ENCODE peak calls at places on chromosomes 6 and 20, in four cellular contexts. R is GM12891, O is HL-60, E is GM12878. B is an unnamed sample.

GRCh38 chr20:5127204-5127858 is 523 bp downstream of the CDS2 start:
- DNase-seq in R (peak), O (peak), E (peak), B (peak)

GRCh38 chr20:23626040-23626620 is 11.6 kb downstream of the CST3 start:
- DNase-seq in E (no peak), O (no peak), R (no peak), B (peak)

GRCh38 chr20:17505664-17506517 is 25.3 kb downstream of the BFSP1 start:
- DNase-seq in R (no peak), E (no peak), O (no peak), B (peak)

GRCh38 chr20:63747622-63748355 is 8.2 kb downstream of the SLC2A4RG start:
- DNase-seq in E (no peak), O (no peak), R (no peak), B (no peak)

GRCh38 chr20:45701873-45702272 is at the start of gene WFDC13:
- DNase-seq in E (no peak), R (no peak), O (no peak), B (no peak)

GRCh38 chr6:144678844-144679243 is 393.7 kb downstream of the UTRN start:
- DNase-seq in E (no peak), O (no peak), R (no peak), B (no peak)

GRCh38 chr6:111951439-111952140 is 78.3 kb upstream of the FYN start:
- DNase-seq in O (no peak), R (no peak), E (no peak), B (no peak)

GRCh38 chr6:132813173-132813856 is 1.1 kb upstream of the RPS12 start:
- DNase-seq in E (no peak), O (peak), R (no peak), B (peak)

GRCh38 chr20:8534368-8534767 is 402.3 kb downstream of the PLCB1 start:
- DNase-seq in O (no peak), E (no peak), R (no peak), B (no peak)

GRCh38 chr6:30926644-30927043 is 5.3 kb downstream of the SFTA2 start:
- DNase-seq in R (no peak), O (no peak), E (no peak), B (no peak)

GRCh38 chr6:53796791-53797190 is 2.0 kb downstream of the LRRC1 start:
- DNase-seq in R (no peak), E (no peak), O (no peak), B (no peak)

GRCh38 chr6:141326426-141326825 is 806.3 kb upstream of the GJE1 start:
- DNase-seq in O (no peak), R (no peak), E (no peak), B (no peak)

GRCh38 chr20:64136004-64136710 is 28.1 kb upstream of the MYT1 start:
- DNase-seq in O (no peak), E (no peak), R (no peak), B (no peak)

GRCh38 chr20:13348301-13349239 is 127.5 kb downstream of the ISM1 start:
- DNase-seq in O (no peak), E (no peak), R (no peak), B (no peak)

GRCh38 chr6:136549359-136550044 is 720 bp downstream of the MAP7 start:
- DNase-seq in O (no peak), E (no peak), R (no peak), B (peak)

GRCh38 chr6:31083742-31084354 is 28.5 kb downstream of the C6orf15 start:
- DNase-seq in E (no peak), O (peak), R (no peak), B (peak)

GRCh38 chr6:11218477-11218826 is 14.0 kb downstream of the NEDD9 start:
- DNase-seq in O (no peak), E (no peak), R (no peak), B (no peak)

GRCh38 chr20:3765171-3765887 is 2.2 kb downstream of the ADISSP start:
- DNase-seq in R (no peak), E (no peak), O (no peak), B (no peak)

GRCh38 chr6:101847690-101848089 is 454.2 kb downstream of the GRIK2 start:
- DNase-seq in O (no peak), E (no peak), R (no peak), B (no peak)

GRCh38 chr6:166485651-166486535 is 100.6 kb downstream of the RAMACL start:
- DNase-seq in O (no peak), R (no peak), E (no peak), B (no peak)

GRCh38 chr6:131694832-131695426 is 6.3 kb downstream of the OR2A4 start:
- DNase-seq in E (no peak), R (peak), O (peak), B (peak)

GRCh38 chr6:126341126-126341525 is 1.2 kb downstream of the CENPW start:
- DNase-seq in E (no peak), R (no peak), O (no peak), B (no peak)

GRCh38 chr6:128174724-128175123 is 273.9 kb upstream of the THEMIS start:
- DNase-seq in R (no peak), E (no peak), O (no peak), B (no peak)

GRCh38 chr6:156869986-156870398 is 92.8 kb downstream of the ARID1B start:
- DNase-seq in R (no peak), E (no peak), O (no peak), B (no peak)

GRCh38 chr6:26017567-26017966 is 55.0 kb downstream of the TRIM38 start:
- DNase-seq in E (no peak), O (no peak), R (no peak), B (no peak)

GRCh38 chr6:39681566-39682250 is 43.5 kb downstream of the KIF6 start:
- DNase-seq in R (no peak), O (no peak), E (no peak), B (no peak)

GRCh38 chr6:105926318-105926717 is 159.8 kb upstream of the PRDM1 start:
- DNase-seq in E (no peak), O (no peak), R (no peak), B (no peak)

GRCh38 chr6:124433369-124434064 is 528.7 kb upstream of the RNF217 start:
- DNase-seq in O (no peak), R (no peak), E (no peak), B (no peak)

GRCh38 chr20:21437248-21437647 is 39.9 kb upstream of the NKX2-4 start:
- DNase-seq in O (no peak), E (no peak), R (no peak), B (no peak)

GRCh38 chr6:132814716-132815570 is 574 bp downstream of the RPS12 start:
- DNase-seq in O (no peak), E (no peak), R (no peak), B (no peak)

GRCh38 chr6:53869964-53870363 is 75.2 kb downstream of the LRRC1 start:
- DNase-seq in E (no peak), O (no peak), R (no peak), B (no peak)

GRCh38 chr6:21321076-21321475 is 272.5 kb upstream of the SOX4 start:
- DNase-seq in R (no peak), O (no peak), E (no peak), B (no peak)

GRCh38 chr6:146312606-146313005 is 231.0 kb upstream of the RAB32 start:
- DNase-seq in E (no peak), R (no peak), O (no peak), B (no peak)

GRCh38 chr6:151412905-151413304 is 21.5 kb upstream of the ZBTB2 start:
- DNase-seq in R (no peak), E (no peak), O (no peak), B (no peak)

GRCh38 chr6:169326067-169326799 is 72.6 kb upstream of the THBS2 start:
- DNase-seq in O (peak), E (no peak), R (no peak), B (peak)

GRCh38 chr20:47574616-47575401 is 73.1 kb downstream of the NCOA3 start:
- DNase-seq in E (no peak), R (no peak), O (peak), B (peak)

GRCh38 chr20:49979030-49979832 is 3.5 kb upstream of the SNAI1 start:
- DNase-seq in E (no peak), O (peak), R (peak), B (peak)

GRCh38 chr6:35302604-35303218 is 5.1 kb downstream of the DEF6 start:
- DNase-seq in R (peak), E (peak), O (peak), B (peak)

GRCh38 chr6:56036911-56037310 is 161.5 kb upstream of the BMP5 start:
- DNase-seq in R (no peak), O (no peak), E (no peak), B (no peak)
- TF ChIP-seq SPI1 in R (no peak), O (no peak), E (no peak), B (no peak)

DNA sequence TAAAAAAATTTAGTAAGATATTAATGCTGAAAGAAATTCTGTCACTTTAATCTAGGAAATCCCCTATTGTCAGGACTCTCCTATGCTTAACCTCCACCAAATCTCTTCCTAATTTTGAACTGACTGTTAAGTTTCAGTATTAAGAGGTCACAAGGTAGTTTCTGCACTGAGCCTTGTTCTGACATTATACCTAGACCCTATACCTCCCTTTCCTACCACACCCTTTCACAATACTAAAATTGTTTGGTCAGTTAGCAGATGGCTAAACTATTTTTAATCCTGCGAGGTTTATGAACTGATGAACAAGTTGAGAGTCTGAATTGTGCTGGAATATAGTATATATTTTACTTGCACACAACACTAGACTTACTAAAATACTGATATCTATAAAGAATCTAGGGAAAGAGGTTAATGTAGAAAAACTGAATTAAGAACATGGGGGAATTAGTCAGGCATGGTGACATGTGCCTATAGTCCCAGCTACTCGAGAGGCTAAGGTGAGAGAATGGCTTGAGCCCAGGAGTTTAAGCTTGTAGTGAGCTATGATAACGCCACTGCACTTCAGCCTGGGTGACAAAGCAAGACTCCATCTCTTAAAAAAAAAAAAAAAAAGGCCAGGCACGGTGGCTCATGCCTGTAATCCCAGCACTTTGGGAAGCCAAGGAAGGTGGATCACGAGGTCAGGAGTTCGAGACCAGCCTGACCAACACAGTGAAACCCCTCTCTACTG is 51.5 kb downstream of the HBS1L start:
- DNase-seq in R (no peak), E (peak), O (no peak), B (no peak)
- TF ChIP-seq SPI1 in R (peak), E (no peak), O (no peak), B (no peak)

DNA sequence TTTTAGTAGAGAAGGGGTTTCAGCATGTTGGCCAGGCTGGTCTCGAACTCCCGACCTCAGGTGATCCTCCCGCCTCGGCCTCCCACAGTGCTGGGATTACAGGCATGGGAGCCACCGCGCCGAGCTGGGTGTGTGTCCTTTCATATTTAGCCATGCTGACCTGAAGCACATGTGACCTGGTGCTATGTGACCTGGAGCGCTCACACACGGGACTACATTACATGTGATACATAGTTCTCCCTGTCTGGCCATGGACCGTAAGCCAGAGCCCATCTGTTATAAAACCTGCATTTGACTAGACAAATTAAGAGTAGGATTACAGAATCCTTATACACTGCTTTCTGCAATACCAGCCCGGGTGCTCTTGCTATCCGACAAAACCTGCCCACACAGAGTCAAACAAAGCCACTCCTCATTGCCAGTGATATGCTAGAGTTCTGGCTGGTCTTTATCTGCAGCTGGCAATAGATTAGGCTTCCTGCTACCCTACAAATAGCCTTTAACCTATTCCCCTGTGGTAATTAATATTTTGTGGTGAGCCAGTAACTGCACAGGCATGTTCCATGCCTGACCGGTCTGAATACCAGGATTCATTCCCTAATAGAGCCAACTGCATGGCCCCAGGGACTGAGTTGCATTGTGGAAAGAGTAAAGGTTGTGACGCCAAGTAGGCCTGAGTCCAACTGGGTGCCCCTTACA is 26.3 kb upstream of the FAM50B start:
- DNase-seq in O (no peak), R (no peak), E (no peak), B (no peak)
- TF ChIP-seq SPI1 in O (no peak), R (no peak), E (no peak), B (no peak)

GRCh38 chr6:122821095-122821494 is 32.0 kb downstream of the SMPDL3A start:
- DNase-seq in E (no peak), O (no peak), R (no peak), B (no peak)

GRCh38 chr6:122817766-122818165 is 28.7 kb downstream of the SMPDL3A start:
- DNase-seq in E (no peak), R (no peak), O (no peak), B (no peak)

GRCh38 chr6:122817362-122817761 is 28.3 kb downstream of the SMPDL3A start:
- DNase-seq in E (no peak), O (no peak), R (no peak), B (no peak)

DNA sequence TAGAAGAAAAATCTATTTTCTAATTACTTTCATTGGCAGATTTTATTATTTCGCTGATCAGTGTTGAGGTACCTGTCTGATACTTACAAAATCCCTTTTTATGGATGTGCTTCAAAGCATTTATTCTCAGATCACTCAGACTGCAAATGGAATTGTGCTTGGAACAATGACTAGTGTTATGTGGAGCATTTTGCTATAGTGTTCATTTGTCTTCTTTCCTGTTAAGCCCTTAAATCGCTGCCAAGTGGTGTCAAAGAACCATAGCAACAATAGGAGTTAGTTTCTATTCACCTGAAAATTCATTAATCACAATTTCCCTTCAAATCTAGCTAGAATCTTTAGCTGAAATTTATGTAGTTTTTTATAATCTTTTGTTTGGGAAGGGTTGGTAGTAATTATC is 29.8 kb downstream of the SMPDL3A start:
- DNase-seq in O (no peak), E (no peak), R (no peak), B (no peak)
- TF ChIP-seq SPI1 in O (no peak), E (no peak), R (no peak), B (no peak)

GRCh38 chr6:44311767-44312166 is 1.4 kb downstream of the AARS2 start:
- DNase-seq in R (no peak), E (no peak), O (no peak), B (no peak)
- TF ChIP-seq SPI1 in R (no peak), E (no peak), O (no peak), B (no peak)

DNA sequence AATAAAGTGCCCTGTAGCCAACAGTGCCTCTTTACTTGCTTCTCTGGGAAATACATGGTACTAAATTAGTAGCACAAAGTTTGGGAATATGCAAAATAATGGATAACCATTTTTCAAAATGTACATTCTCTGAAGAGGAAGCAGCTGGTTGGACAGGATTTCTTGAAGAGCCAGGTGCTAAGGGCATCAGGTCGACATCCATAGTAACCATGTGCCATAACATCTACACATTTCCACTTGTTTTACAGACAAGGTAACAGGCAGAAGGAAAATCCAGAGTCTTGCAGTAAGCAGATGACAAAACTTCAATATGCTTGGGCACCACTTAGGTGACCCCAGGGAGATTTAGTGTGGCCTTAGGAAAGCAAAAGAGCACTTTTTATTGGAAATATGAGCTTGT is 36.5 kb upstream of the SMIM28 start:
- DNase-seq in R (no peak), E (no peak), O (no peak), B (no peak)
- TF ChIP-seq SPI1 in R (no peak), E (no peak), O (no peak), B (no peak)

DNA sequence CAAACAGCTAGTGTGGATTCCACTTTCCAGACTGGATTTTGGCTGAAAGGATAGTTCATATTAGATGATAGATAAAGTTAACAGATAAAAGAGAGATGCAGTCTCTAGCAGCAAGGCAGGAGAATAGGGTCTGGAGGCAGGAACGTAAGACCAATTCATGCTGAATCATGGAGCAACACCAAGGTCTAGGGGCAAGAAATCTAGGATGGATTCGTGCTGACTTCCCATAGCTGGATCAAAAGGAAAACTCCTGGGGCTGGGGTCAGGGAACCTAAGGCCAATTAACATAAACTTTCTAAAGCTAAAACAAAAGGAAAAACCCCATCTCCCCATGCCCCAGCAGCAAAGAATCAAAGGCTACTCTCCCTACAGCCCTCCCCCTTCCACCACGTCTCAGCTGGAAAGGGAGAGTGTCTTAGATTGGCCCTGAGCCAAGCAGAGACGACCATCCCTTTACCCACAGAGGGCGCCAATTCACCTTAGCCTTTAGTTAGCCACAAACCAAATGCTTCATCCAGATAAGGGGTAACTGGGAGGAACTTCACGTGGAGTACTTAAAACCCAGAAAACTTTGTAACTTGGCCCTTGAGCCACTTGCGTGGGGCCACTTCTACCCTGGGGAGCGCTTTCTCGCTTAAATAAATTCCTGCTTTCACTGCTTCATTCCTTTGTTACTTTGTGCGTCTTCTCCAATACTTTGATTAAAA is 7.6 kb downstream of the TREM1 start:
- DNase-seq in R (peak), E (no peak), O (peak), B (peak)
- TF ChIP-seq SPI1 in R (no peak), E (no peak), O (peak), B (peak)

GRCh38 chr6:73506246-73506645 is 14.6 kb downstream of the EEF1A1 start:
- DNase-seq in R (no peak), E (no peak), O (peak), B (no peak)

GRCh38 chr6:73509851-73510250 is 11.0 kb downstream of the EEF1A1 start:
- DNase-seq in O (no peak), E (no peak), R (no peak), B (no peak)

GRCh38 chr6:73505142-73505541 is 15.7 kb downstream of the EEF1A1 start:
- DNase-seq in E (no peak), O (no peak), R (no peak), B (no peak)

GRCh38 chr6:73511796-73512195 is 9.0 kb downstream of the EEF1A1 start:
- DNase-seq in R (no peak), O (no peak), E (no peak), B (no peak)

DNA sequence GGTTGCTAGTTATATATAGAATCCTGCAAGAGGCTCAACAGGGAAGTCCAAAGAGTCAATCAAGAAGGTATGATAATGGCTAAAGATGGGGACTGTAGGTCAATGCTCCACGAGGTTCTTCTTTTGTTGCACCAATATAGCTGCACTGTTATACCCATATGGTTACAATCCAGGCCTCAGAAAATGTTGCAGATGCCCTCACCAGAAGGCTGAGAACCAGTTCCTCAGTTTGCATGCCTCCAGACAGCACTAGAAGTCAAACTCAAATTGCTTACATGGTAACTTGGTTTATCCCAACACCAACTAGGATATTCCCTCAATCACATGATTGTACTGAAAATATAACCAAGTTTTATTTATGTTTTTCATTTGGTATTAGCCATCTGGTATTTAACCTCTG is 12.1 kb downstream of the EEF1A1 start:
- DNase-seq in E (no peak), O (no peak), R (no peak), B (no peak)
- TF ChIP-seq SPI1 in E (no peak), O (peak), R (no peak), B (no peak)

B was measured in K562.